ENCODE peak calls at places on chromosome 12, in ten cellular contexts. Y, E, O, G, A, T, R, L, X and B are unnamed samples.

GRCh38 chr12:28025821-28026505 is 53.4 kb upstream of the PTHLH start:
- DNase-seq in Y (no peak), E (no peak), O (no peak), G (no peak), A (no peak), T (no peak), R (no peak), L (no peak), X (no peak), B (no peak)

GRCh38 chr12:57632369-57632897 is 568 bp downstream of the B4GALNT1 start:
- DNase-seq in Y (no peak), E (no peak), O (no peak), G (peak; percentile 27), A (no peak), T (no peak), R (no peak), L (no peak), X (peak; percentile 14), B (no peak)

GRCh38 chr12:53791735-53792326 is 40.1 kb upstream of the CISTR start:
- DNase-seq in Y (no peak), E (no peak), O (no peak), G (peak; percentile 24), A (no peak), T (peak; percentile 26), R (no peak), L (no peak), X (peak; percentile 9), B (no peak)

GRCh38 chr12:62268956-62269355 is 8.8 kb downstream of the USP15 start:
- DNase-seq in Y (no peak), E (no peak), O (no peak), G (no peak), A (no peak), T (no peak), R (no peak), L (no peak), X (no peak), B (no peak)

GRCh38 chr12:25929096-25929637 is 29.3 kb upstream of the RASSF8 start:
- DNase-seq in Y (no peak), E (no peak), O (no peak), G (no peak), A (no peak), T (no peak), R (no peak), L (no peak), X (no peak), B (no peak)

GRCh38 chr12:92927436-92928116 is 1.5 kb downstream of the EEA1 start:
- DNase-seq in Y (no peak), E (no peak), O (no peak), G (peak; percentile 33), A (no peak), T (no peak), R (no peak), L (peak; percentile 43), X (no peak), B (no peak)

GRCh38 chr12:80936353-80936641 is 1.4 kb downstream of the LIN7A start:
- DNase-seq in Y (peak; percentile 52), E (no peak), O (no peak), G (no peak), A (no peak), T (no peak), R (no peak), L (no peak), X (no peak), B (no peak)

GRCh38 chr12:6783828-6784227 is 5.5 kb upstream of the CD4 start:
- DNase-seq in Y (no peak), E (no peak), O (no peak), G (no peak), A (no peak), T (no peak), R (no peak), L (no peak), X (no peak), B (no peak)

GRCh38 chr12:79358716-79359341 is 331.9 kb downstream of the PAWR start:
- DNase-seq in Y (no peak), E (no peak), O (no peak), G (no peak), A (no peak), T (no peak), R (no peak), L (no peak), X (no peak), B (no peak)

GRCh38 chr12:103879878-103880277 is 38.8 kb upstream of the NT5DC3 start:
- DNase-seq in Y (no peak), E (no peak), O (no peak), G (no peak), A (no peak), T (no peak), R (no peak), L (no peak), X (no peak), B (no peak)

GRCh38 chr12:1591029-1591428 is 3.4 kb downstream of the FBXL14 start:
- DNase-seq in Y (no peak), E (no peak), O (no peak), G (peak; percentile 72), A (no peak), T (no peak), R (peak; percentile 37), L (no peak), X (peak; percentile 35), B (peak; percentile 64)

GRCh38 chr12:2900642-2901041 is 10.0 kb downstream of the TULP3 start:
- DNase-seq in Y (no peak), E (no peak), O (no peak), G (no peak), A (no peak), T (no peak), R (no peak), L (no peak), X (no peak), B (no peak)

GRCh38 chr12:100867639-100868393 is 73.2 kb downstream of the ANO4 start:
- DNase-seq in Y (no peak), E (no peak), O (no peak), G (no peak), A (no peak), T (no peak), R (no peak), L (no peak), X (no peak), B (no peak)

GRCh38 chr12:66103011-66103913 is 27.3 kb downstream of the LLPH start:
- DNase-seq in Y (no peak), E (no peak), O (no peak), G (peak; percentile 43), A (no peak), T (no peak), R (no peak), L (no peak), X (no peak), B (no peak)

GRCh38 chr12:27711312-27711682 is 665 bp downstream of the MRPS35 start:
- DNase-seq in Y (no peak), E (no peak), O (no peak), G (peak; percentile 51), A (no peak), T (no peak), R (no peak), L (no peak), X (peak; percentile 2), B (no peak)

GRCh38 chr12:1318327-1319031 is 275.9 kb downstream of the FBXL14 start:
- DNase-seq in Y (no peak), E (no peak), O (no peak), G (peak; percentile 40), A (peak; percentile 62), T (no peak), R (no peak), L (no peak), X (no peak), B (no peak)